ENCODE peak calls at places on chromosomes 13 and 19, in seven cellular contexts. P, K, F, V, I, S and E are unnamed samples.
A peak's percentile ranks its signal among the peaks of the same experiment; 100 is the strongest.

GRCh38 chr13:63337041-63337440 is 1921.4 kb upstream of the PCDH20 start:
- DNase-seq in P (no peak), K (no peak), F (no peak), V (no peak), I (no peak), S (no peak), E (no peak)

GRCh38 chr13:101785858-101786257 is 333.4 kb downstream of the ITGBL1 start:
- DNase-seq in P (peak; percentile 2), K (peak; percentile 71), F (no peak), V (no peak), I (peak; percentile 3), S (peak; percentile 85), E (peak; percentile 1)

GRCh38 chr19:15200575-15201364 is at the start of gene NOTCH3:
- DNase-seq in P (peak; percentile 47), K (peak; percentile 90), F (no peak), V (no peak), I (no peak), S (peak; percentile 82), E (no peak)

GRCh38 chr19:38669532-38669931 is 22.1 kb downstream of the ACTN4 start:
- DNase-seq in P (no peak), K (no peak), F (no peak), V (peak; percentile 29), I (no peak), S (no peak), E (no peak)

GRCh38 chr13:32883501-32883900 is 132.7 kb upstream of the KL start:
- DNase-seq in P (no peak), K (no peak), F (no peak), V (no peak), I (peak; percentile 46), S (no peak), E (peak; percentile 66)

GRCh38 chr13:94382960-94383359 is 96.5 kb downstream of the DCT start:
- DNase-seq in P (no peak), K (no peak), F (no peak), V (no peak), I (no peak), S (no peak), E (no peak)

GRCh38 chr13:67001363-67001762 is 228.8 kb downstream of the PCDH9 start:
- DNase-seq in P (no peak), K (no peak), F (no peak), V (no peak), I (no peak), S (peak; percentile 31), E (no peak)

GRCh38 chr19:15623711-15624318 is 8.8 kb downstream of the CYP4F8 start:
- DNase-seq in P (no peak), K (peak; percentile 23), F (no peak), V (no peak), I (no peak), S (peak; percentile 75), E (no peak)

GRCh38 chr13:43694265-43694664 is 92.5 kb downstream of the ENOX1 start:
- DNase-seq in P (no peak), K (peak; percentile 15), F (no peak), V (no peak), I (no peak), S (no peak), E (no peak)

GRCh38 chr19:49326165-49326704 is 1.2 kb upstream of the SLC6A16 start:
- DNase-seq in P (no peak), K (no peak), F (no peak), V (no peak), I (no peak), S (no peak), E (no peak)

GRCh38 chr13:102999498-102999897 is 66.7 kb downstream of the SLC10A2 start:
- DNase-seq in P (no peak), K (no peak), F (no peak), V (no peak), I (no peak), S (no peak), E (no peak)